ENCODE peak calls at places on chromosomes 3 and 15, in four cellular contexts. One of them, this sample, is unnamed.

GRCh38 chr15:49423021-49423420 is at the start of gene FGF7:
- DNase-seq in uterus: peak
- DNase-seq in right cardiac atrium: no peak
- DNase-seq in H7: no peak
- DNase-seq in this sample: no peak

GRCh38 chr3:185865277-185865676 is 40.4 kb upstream of the IGF2BP2 start:
- DNase-seq in H7: no peak
- DNase-seq in right cardiac atrium: no peak
- DNase-seq in uterus: no peak
- DNase-seq in this sample: no peak

GRCh38 chr3:61875073-61875472 is 313.7 kb downstream of the PTPRG start:
- DNase-seq in uterus: no peak
- DNase-seq in H7: no peak
- DNase-seq in right cardiac atrium: no peak
- DNase-seq in this sample: no peak

GRCh38 chr3:63975705-63976104 is 47.6 kb downstream of the PSMD6 start:
- DNase-seq in right cardiac atrium: peak
- DNase-seq in uterus: peak
- DNase-seq in H7: no peak
- DNase-seq in this sample: no peak

GRCh38 chr3:187021748-187022402 is 91.5 kb downstream of the ST6GAL1 start:
- DNase-seq in right cardiac atrium: no peak
- DNase-seq in uterus: no peak
- DNase-seq in H7: no peak
- DNase-seq in this sample: no peak

GRCh38 chr15:71080705-71081104 is 34.6 kb upstream of the THSD4 start:
- DNase-seq in uterus: no peak
- DNase-seq in right cardiac atrium: no peak
- DNase-seq in H7: no peak
- DNase-seq in this sample: no peak

GRCh38 chr3:12571986-12572385 is 15.1 kb downstream of the MKRN2 start:
- DNase-seq in uterus: no peak
- DNase-seq in right cardiac atrium: no peak
- DNase-seq in H7: no peak
- DNase-seq in this sample: no peak

GRCh38 chr3:53842436-53843194 is 3.6 kb downstream of the CHDH start:
- DNase-seq in H7: peak
- DNase-seq in right cardiac atrium: peak
- DNase-seq in uterus: peak
- DNase-seq in this sample: no peak

GRCh38 chr15:25947336-25948080 is 84.4 kb upstream of the ATP10A start:
- DNase-seq in right cardiac atrium: no peak
- DNase-seq in H7: peak
- DNase-seq in uterus: no peak
- DNase-seq in this sample: no peak

GRCh38 chr3:21447471-21448205 is 303.4 kb downstream of the ZNF385D start:
- DNase-seq in H7: no peak
- DNase-seq in uterus: no peak
- DNase-seq in right cardiac atrium: no peak
- DNase-seq in this sample: no peak

GRCh38 chr3:197030379-197031314 is 1.0 kb upstream of the MELTF start:
- DNase-seq in H7: peak
- DNase-seq in right cardiac atrium: peak
- DNase-seq in uterus: no peak
- DNase-seq in this sample: no peak

This sample was measured in ureter.